ENCODE peak calls at places on chromosome 4, in six cellular contexts. E is brain microvascular endothelial cell; O is CD8-positive, alpha-beta T cell; I is BE2C; D is left lung; T is colonic mucosa. K is an unnamed sample. For H3K27me3, the result is how much of the 10 kb centered on the place peaks cover.

GRCh38 chr4:64533637-64534036 is 124.4 kb upstream of the TECRL start:
- DNase-seq in T (no peak), E (no peak), I (no peak), D (no peak), O (no peak), K (no peak)

GRCh38 chr4:21113496-21114213 is 413.4 kb downstream of the PACRGL start:
- DNase-seq in I (no peak), E (no peak), O (no peak), D (no peak), T (no peak), K (peak)

GRCh38 chr4:92050875-92051274 is 252.9 kb upstream of the GRID2 start:
- DNase-seq in T (no peak), E (no peak), D (peak), I (no peak), O (no peak), K (peak)

GRCh38 chr4:111475001-111475400 is 670.3 kb upstream of the FAM241A start:
- DNase-seq in E (peak), T (peak), O (no peak), D (no peak), I (peak), K (peak)

GRCh38 chr4:1593038-1593417 is 91.1 kb downstream of the FAM53A start:
- DNase-seq in O (peak), T (no peak), D (no peak), E (no peak), I (peak), K (no peak)

GRCh38 chr4:150212485-150212884 is 134.2 kb downstream of the DCLK2 start:
- DNase-seq in D (no peak), O (no peak), I (no peak), T (no peak), E (no peak), K (peak)

GRCh38 chr4:66911898-66912297 is 633.4 kb downstream of the CENPC start:
- DNase-seq in E (peak), O (no peak), I (no peak), T (no peak), D (no peak), K (peak)

GRCh38 chr4:80301884-80302283 is 33.6 kb upstream of the CFAP299 start:
- DNase-seq in D (no peak), E (no peak), T (no peak), O (no peak), I (no peak), K (no peak)

DNA sequence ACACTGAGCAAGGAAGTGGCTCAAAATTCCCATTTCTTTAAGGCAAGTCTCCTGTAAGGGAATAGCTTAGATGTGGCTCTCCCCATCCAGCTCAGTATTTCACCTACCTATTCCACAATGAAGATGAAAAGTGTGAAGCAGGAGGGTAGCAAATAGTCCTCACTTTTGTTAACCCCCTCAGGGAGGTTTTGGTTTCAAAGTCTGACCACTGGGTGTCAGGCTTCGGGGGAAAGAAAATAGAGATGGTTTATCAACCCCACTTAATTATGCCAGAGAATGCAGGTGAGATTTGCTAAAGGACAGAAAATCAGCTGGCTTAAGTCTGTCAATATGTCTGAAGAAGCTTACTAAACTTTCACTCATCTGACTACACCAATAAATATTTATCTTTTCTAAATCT is 69.5 kb downstream of the DHX15 start:
- DNase-seq in I (no peak), E (no peak), D (no peak), T (no peak), O (no peak), K (no peak)
- TF ChIP-seq CTCF in I (peak), E (peak), D (no peak), T (no peak), O (no peak), K (peak)

DNA sequence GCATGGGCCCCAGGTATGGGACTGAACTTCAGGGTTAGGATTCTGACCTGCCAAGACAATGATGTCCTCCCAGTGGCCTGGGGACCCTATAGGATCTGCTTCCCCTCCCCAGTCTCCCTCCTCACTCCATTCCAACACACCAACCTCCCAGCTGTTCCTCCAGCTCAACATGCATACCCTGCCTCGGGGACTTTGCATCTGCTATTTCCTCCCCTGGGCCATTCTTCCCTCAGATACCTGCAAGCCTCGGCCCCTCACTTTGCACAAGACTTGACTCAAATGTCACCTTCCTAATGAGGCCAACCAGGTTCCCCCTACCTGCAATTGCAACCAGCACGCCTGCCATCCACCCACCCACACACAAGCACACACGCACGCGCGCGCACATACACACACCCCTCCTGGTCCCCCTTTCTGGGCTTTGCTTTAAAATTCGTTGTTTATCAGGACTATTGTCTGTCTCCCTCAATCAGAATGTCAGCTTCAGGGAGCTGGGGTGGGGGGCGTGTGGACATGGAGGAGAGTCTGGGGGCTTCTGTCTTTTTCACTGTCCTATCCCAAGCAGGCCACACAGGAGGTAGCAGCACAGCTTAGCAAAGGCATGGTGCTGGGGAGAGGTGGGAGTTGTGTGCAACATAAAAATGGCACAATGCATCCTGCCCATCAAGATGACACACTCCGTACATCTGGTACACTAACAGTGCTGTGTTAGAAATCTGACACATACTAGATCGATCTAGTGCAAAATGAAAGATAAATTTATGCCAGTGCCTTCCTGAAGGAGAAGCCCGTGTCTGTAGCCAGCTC is 20.6 kb upstream of the PPP2R2C start:
- DNase-seq in D (no peak), I (no peak), T (peak), O (no peak), E (no peak), K (no peak)
- H3K27me3 ChIP-seq in D (under half), I (under half), T (under half), O (under half), E (under half), K (under half)

DNA sequence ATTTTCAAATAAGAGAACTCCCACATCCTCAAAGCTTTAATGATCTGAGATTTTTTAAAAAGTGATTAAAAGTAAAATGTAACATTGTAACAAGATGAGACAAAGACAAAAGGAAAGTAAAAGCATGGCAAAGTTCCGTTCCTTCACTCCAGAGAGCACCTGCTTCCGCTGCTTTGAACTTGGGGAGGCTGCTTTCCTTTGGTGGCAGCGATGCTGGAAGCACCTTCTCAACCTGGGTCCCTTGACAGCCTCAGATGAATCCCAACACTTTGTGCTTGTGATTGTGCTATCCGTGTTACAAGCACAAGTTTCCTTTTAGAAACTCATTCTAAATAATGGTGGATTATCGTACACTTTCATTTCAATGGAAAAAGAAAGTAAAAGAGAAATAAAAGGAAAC is 59.7 kb downstream of the HADH start:
- DNase-seq in O (peak), D (no peak), T (no peak), E (no peak), I (no peak), K (no peak)
- TF ChIP-seq CTCF in O (no peak), D (no peak), T (no peak), E (no peak), I (no peak), K (no peak)

GRCh38 chr4:7631288-7631633 is 196.5 kb upstream of the PSAPL1 start:
- DNase-seq in E (no peak), T (no peak), I (no peak), O (no peak), D (no peak), K (no peak)

GRCh38 chr4:7632971-7633370 is 198.2 kb upstream of the PSAPL1 start:
- DNase-seq in T (no peak), E (no peak), D (no peak), I (no peak), O (no peak), K (no peak)

GRCh38 chr4:7632341-7632740 is 197.6 kb upstream of the PSAPL1 start:
- DNase-seq in I (no peak), T (no peak), O (no peak), D (no peak), E (no peak), K (no peak)

GRCh38 chr4:7629855-7630254 is 195.1 kb upstream of the PSAPL1 start:
- DNase-seq in D (no peak), E (no peak), O (no peak), I (no peak), T (no peak), K (no peak)

GRCh38 chr4:7630559-7631287 is 196.0 kb upstream of the PSAPL1 start:
- DNase-seq in O (no peak), E (peak), D (peak), I (peak), T (no peak), K (peak)
- H3K27me3 ChIP-seq in O (under half), E (under half), D (under half), I (under half), T (under half), K (under half)

DNA sequence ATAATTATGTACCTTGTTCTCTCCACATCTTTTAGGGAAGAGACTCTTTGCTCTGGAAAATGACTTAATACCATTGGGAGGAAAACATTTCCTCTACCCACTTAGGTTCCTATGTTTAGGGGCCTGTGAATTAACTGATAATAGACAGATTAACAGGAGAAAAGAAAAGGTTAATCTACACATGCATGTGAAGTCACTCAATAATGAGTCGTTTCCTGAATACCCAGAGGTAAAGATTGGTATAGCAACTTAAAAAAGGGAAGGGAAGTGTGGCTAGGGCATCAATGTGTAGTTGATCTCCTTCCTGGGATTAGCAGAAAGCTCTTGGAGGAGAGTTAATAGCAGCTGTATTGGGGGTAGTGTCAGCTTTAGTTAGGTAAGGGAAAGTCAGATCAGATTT is 419.5 kb upstream of the ATOH1 start:
- DNase-seq in O (no peak), T (no peak), I (no peak), E (no peak), D (no peak), K (no peak)
- TF ChIP-seq CTCF in O (no peak), T (no peak), I (no peak), E (no peak), D (no peak), K (no peak)

GRCh38 chr4:173521474-173522159 is 8.4 kb downstream of the HAND2 start:
- DNase-seq in I (peak), O (no peak), E (no peak), D (no peak), T (no peak), K (no peak)
- H3K27me3 ChIP-seq in I (under half), O (half or more), E (half or more), D (half or more), T (half or more), K (half or more)

GRCh38 chr4:152050098-152050497 is 289.3 kb upstream of the GATB start:
- DNase-seq in D (no peak), T (no peak), I (no peak), E (no peak), O (no peak), K (no peak)

GRCh38 chr4:152047451-152047850 is 286.6 kb upstream of the GATB start:
- DNase-seq in D (no peak), I (no peak), O (no peak), T (no peak), E (no peak), K (no peak)

GRCh38 chr4:152044341-152044740 is 283.5 kb upstream of the GATB start:
- DNase-seq in I (no peak), D (no peak), E (no peak), T (no peak), O (no peak), K (no peak)

GRCh38 chr4:152045397-152045780 is 284.6 kb upstream of the GATB start:
- DNase-seq in O (no peak), E (no peak), T (no peak), I (no peak), D (no peak), K (no peak)

DNA sequence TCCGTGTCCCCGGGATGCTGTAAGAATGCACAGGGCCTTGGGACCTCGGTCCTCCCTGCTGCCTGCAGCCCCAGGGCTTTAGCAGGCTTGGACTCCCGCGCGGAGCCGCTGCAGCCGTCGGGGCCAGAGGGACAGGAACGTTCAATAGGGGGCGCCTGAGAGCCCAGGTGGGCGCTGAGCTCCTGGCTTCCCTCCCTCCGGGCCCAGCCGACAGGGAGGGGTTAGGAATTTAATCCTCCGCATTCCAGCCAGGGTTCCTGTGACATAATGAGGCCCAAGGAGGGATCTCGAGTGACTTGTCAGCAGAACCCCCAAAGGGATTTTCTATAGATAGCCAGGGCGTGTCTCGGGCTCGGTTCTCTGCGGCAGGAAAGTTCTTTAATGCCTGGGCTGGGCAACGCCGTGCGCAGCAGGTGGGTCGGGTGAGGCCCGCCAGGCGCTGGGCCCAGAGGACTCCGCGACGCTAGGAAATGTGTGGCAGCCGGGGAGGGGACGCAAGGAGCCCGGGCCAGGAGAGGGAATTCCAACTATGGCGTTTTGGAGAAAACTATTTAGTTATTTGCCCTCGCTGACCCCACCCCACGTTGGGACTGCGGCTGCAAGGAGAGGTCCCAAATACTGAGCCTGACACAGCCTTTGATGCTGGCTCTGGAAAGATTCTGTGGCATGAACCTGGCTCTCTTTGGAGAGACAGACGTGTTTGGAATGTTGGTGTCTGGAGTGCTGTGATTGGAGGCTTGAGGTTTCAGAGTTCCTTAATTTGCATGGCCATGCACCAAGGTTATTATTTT is 285.2 kb upstream of the GATB start:
- DNase-seq in E (no peak), I (peak), O (no peak), T (peak), D (peak), K (peak)
- TF ChIP-seq CTCF in E (peak), I (no peak), O (no peak), T (peak), D (peak), K (peak)

DNA sequence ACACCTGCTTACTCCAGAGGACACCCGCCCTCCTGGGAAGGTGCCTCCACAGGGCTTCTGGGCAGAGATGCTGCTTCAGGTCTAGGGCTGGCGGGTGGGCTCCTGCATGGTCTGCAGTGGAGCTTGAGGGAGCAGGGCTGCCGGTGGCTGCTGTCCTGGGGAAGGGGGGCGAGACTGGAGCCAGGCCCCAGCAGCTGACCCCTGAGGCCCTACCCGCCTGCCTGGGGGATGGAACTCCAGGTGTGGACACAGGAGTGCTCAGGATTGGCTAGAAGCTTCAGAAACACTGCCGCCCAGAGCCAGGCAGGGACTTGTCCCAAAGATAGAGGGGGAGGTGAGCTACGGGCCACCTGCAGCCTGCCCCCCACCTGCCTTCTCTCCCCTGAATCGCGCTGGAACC is 33.0 kb upstream of the ADRA2C start:
- DNase-seq in T (no peak), O (peak), I (no peak), D (no peak), E (no peak), K (no peak)
- H3K27me3 ChIP-seq in T (under half), O (under half), I (under half), D (half or more), E (under half), K (under half)

DNA sequence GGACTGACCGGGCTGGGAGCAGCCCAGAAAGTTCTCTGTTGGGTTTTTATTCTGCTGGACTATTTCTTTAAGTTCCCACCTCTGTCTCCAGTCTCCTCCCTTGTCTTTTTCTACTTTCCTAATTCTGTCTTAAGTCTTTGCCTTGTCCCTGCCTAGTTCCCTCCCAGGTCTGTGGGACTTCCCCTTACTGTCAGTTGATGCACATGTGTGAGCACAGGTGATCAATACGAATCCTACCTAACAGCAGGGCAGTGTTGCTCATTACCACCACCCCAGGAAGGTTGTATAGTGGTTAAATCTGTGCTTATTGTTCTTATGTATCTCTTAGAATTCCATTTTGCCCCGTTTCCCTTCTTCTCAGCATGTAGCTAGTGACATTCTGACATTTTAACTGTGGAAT is 62.1 kb downstream of the GALNTL6 start:
- DNase-seq in E (no peak), T (no peak), D (no peak), O (no peak), I (no peak), K (no peak)
- TF ChIP-seq CTCF in E (no peak), T (no peak), D (no peak), O (no peak), I (no peak), K (no peak)

GRCh38 chr4:139633195-139633594 is 32.4 kb upstream of the MGST2 start:
- DNase-seq in O (no peak), T (no peak), I (no peak), E (no peak), D (no peak), K (no peak)
- H3K27me3 ChIP-seq in O (under half), T (under half), I (under half), E (under half), D (under half), K (under half)